ENCODE peak calls at places on chromosome 11, in ten cellular contexts. S is right lobe of liver, P is endothelial cell of umbilical vein, F is body of pancreas, G is IMR-90, B is sigmoid colon, Y is ovary, L is spleen, H is HCT116, U is adrenal gland. C is an unnamed sample. For H3K27me3, the result is how much of the 10 kb centered on the place peaks cover.

GRCh38 chr11:66247801-66248200 is 20.6 kb upstream of the RAB1B start:
- DNase-seq in S (no peak), P (no peak), F (no peak), G (no peak), B (no peak), Y (no peak), L (no peak), H (no peak), U (no peak), C (no peak)

GRCh38 chr11:27471588-27472397 is 797 bp downstream of the LGR4 start:
- DNase-seq in S (peak), P (peak), F (peak), G (no peak), B (peak), Y (peak), L (peak), H (no peak), U (peak), C (no peak)

GRCh38 chr11:86592659-86593451 is 79.6 kb downstream of the ME3 start:
- DNase-seq in S (no peak), P (peak), F (peak), G (peak), B (peak), Y (no peak), L (no peak), H (peak), U (peak), C (no peak)

GRCh38 chr11:132228756-132229325 is 858.4 kb downstream of the NTM start:
- DNase-seq in S (no peak), P (no peak), F (no peak), G (peak), B (no peak), Y (no peak), L (no peak), H (no peak), U (no peak), C (no peak)

GRCh38 chr11:460331-461199 is 10.5 kb downstream of the PTDSS2 start:
- DNase-seq in S (no peak), P (no peak), F (no peak), G (no peak), B (no peak), Y (no peak), L (peak), H (no peak), U (no peak), C (no peak)

GRCh38 chr11:125267548-125267947 is 103.0 kb downstream of the PKNOX2 start:
- DNase-seq in S (no peak), P (no peak), F (no peak), G (no peak), B (no peak), Y (no peak), L (no peak), H (no peak), U (no peak), C (no peak)

GRCh38 chr11:65637794-65638317 is at the start of gene SIPA1:
- DNase-seq in S (peak), P (peak), F (peak), G (peak), B (peak), Y (peak), L (peak), H (peak), U (peak), C (no peak)

GRCh38 chr11:64915366-64915887 is 1.6 kb downstream of the ATG2A start:
- DNase-seq in S (no peak), P (no peak), F (no peak), G (no peak), B (no peak), Y (no peak), L (no peak), H (no peak), U (no peak), C (no peak)

GRCh38 chr11:61745796-61746653 is 6.4 kb upstream of the MYRF start:
- DNase-seq in S (no peak), P (no peak), F (no peak), G (no peak), B (no peak), Y (no peak), L (no peak), H (no peak), U (no peak), C (no peak)

GRCh38 chr11:35182317-35182939 is 43.5 kb downstream of the CD44 start:
- DNase-seq in S (no peak), P (no peak), F (no peak), G (no peak), B (no peak), Y (no peak), L (no peak), H (no peak), U (no peak), C (no peak)

GRCh38 chr11:87097582-87097981 is 59.8 kb downstream of the TMEM135 start:
- DNase-seq in S (no peak), P (peak), F (peak), G (peak), B (no peak), Y (no peak), L (no peak), H (peak), U (peak), C (no peak)

GRCh38 chr11:75013051-75013450 is 24.3 kb downstream of the NEU3 start:
- DNase-seq in S (no peak), P (no peak), F (no peak), G (peak), B (no peak), Y (no peak), L (no peak), H (no peak), U (peak), C (no peak)

GRCh38 chr11:76838422-76839068 is 22.2 kb upstream of the ACER3 start:
- DNase-seq in S (no peak), P (peak), F (no peak), G (no peak), B (no peak), Y (peak), L (no peak), H (no peak), U (no peak), C (no peak)

GRCh38 chr11:124605719-124606118 is 5.5 kb upstream of the PANX3 start:
- DNase-seq in S (no peak), P (no peak), F (no peak), G (no peak), B (no peak), Y (no peak), L (no peak), H (no peak), U (no peak), C (no peak)

GRCh38 chr11:44872556-44872955 is 78.1 kb downstream of the TP53I11 start:
- DNase-seq in S (no peak), P (no peak), F (no peak), G (no peak), B (no peak), Y (no peak), L (no peak), H (no peak), U (no peak), C (no peak)

GRCh38 chr11:126929186-126930085 is 71.1 kb downstream of the KIRREL3 start:
- DNase-seq in S (no peak), P (no peak), F (no peak), G (peak), B (no peak), Y (no peak), L (no peak), H (no peak), U (no peak), C (no peak)

GRCh38 chr11:112279901-112280267 is 19.2 kb upstream of the PLET1 start:
- DNase-seq in S (peak), P (peak), F (peak), G (peak), B (peak), Y (peak), L (peak), H (no peak), U (peak), C (no peak)

GRCh38 chr11:62025429-62026105 is 58.1 kb upstream of the FTH1 start:
- DNase-seq in S (peak), P (peak), F (peak), G (peak), B (peak), Y (no peak), L (peak), H (peak), U (peak), C (peak)

GRCh38 chr11:120746836-120747609 is 235.5 kb downstream of the GRIK4 start:
- DNase-seq in S (no peak), P (no peak), F (no peak), G (no peak), B (no peak), Y (no peak), L (no peak), H (no peak), U (no peak), C (no peak)

GRCh38 chr11:64597671-64598101 is 6.7 kb downstream of the SLC22A12 start:
- DNase-seq in S (peak), P (no peak), F (no peak), G (no peak), B (peak), Y (peak), L (peak), H (no peak), U (no peak), C (no peak)

GRCh38 chr11:27215471-27216267 is 147.3 kb downstream of the CCDC34 start:
- DNase-seq in S (no peak), P (peak), F (peak), G (no peak), B (no peak), Y (peak), L (peak), H (no peak), U (peak), C (no peak)

GRCh38 chr11:127074151-127074761 is 73.7 kb upstream of the KIRREL3 start:
- DNase-seq in S (no peak), P (no peak), F (peak), G (peak), B (no peak), Y (no peak), L (no peak), H (no peak), U (no peak), C (no peak)

GRCh38 chr11:75853971-75854370 is 39.0 kb downstream of the UVRAG start:
- DNase-seq in S (no peak), P (no peak), F (no peak), G (no peak), B (no peak), Y (no peak), L (no peak), H (no peak), U (no peak), C (no peak)

GRCh38 chr11:21988477-21988876 is 204.4 kb upstream of the ANO5 start:
- DNase-seq in S (no peak), P (no peak), F (no peak), G (no peak), B (no peak), Y (no peak), L (no peak), H (no peak), U (no peak), C (no peak)

GRCh38 chr11:67392182-67392715 is 463 bp downstream of the RAD9A start:
- DNase-seq in S (no peak), P (no peak), F (peak), G (no peak), B (no peak), Y (no peak), L (no peak), H (no peak), U (no peak), C (no peak)
- TF ChIP-seq POLR2A in S (no peak), P (no peak), F (no peak), G (no peak), B (no peak), Y (no peak), L (no peak), H (no peak), U (no peak), C (no peak)

DNA sequence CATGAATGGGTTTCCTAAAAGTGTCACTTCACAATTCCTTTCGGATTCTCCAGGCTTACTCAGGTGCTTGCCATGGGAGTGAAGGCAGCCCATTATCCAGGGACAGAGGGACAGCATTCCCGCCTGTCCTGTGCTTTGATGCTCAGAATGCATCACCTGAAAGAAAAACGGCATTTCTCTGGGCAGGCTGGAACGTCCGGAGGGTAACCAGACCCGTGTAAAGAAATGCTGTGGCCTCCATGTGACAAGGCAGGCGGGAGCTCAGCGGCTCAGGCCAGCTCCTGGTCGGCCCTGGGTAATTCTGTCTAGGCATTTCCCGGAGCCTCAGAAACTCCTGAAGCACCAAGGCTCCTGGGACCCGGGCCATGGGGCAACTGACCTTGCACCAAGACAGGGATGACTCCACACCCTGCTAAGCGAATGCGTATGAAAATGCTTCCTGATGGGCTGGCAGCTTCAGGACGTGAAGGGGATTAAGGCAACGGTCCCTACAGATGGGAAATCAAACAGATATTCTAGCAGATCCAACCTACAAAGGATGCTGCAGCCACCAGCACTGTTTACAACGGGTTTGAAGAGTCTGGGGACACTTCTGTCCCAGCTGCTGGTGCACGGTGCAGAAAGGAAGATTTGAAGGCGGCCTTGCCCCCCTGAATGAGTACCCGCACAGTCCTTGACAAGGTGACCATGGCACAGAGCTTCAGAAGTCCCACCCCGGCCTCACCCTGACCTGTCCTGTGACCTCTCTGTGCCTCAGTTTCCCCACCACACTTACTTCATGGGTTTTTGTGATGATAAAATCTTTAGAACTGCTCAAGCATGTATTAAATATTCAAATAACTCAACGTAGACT is 13.6 kb upstream of the FGF3 start:
- DNase-seq in S (no peak), P (no peak), F (no peak), G (no peak), B (peak), Y (peak), L (peak), H (no peak), U (no peak), C (no peak)
- H3K27me3 ChIP-seq in S (under half), P (under half), F (under half), G (half or more), B (under half), Y (under half), L (half or more), H (under half), U (under half), C (under half)

GRCh38 chr11:2398664-2399355 is 1.7 kb upstream of the TSSC4 start:
- DNase-seq in S (no peak), P (no peak), F (no peak), G (no peak), B (no peak), Y (no peak), L (no peak), H (no peak), U (no peak), C (no peak)

GRCh38 chr11:2400761-2401435 is 348 bp downstream of the TSSC4 start:
- DNase-seq in S (no peak), P (no peak), F (no peak), G (no peak), B (no peak), Y (no peak), L (peak), H (no peak), U (no peak), C (no peak)

GRCh38 chr11:2399488-2400068 is 972 bp upstream of the TSSC4 start:
- DNase-seq in S (no peak), P (no peak), F (no peak), G (no peak), B (no peak), Y (no peak), L (no peak), H (no peak), U (no peak), C (no peak)

GRCh38 chr11:2401436-2401984 is 960 bp downstream of the TSSC4 start:
- DNase-seq in S (no peak), P (no peak), F (no peak), G (no peak), B (no peak), Y (no peak), L (no peak), H (no peak), U (no peak), C (no peak)

DNA sequence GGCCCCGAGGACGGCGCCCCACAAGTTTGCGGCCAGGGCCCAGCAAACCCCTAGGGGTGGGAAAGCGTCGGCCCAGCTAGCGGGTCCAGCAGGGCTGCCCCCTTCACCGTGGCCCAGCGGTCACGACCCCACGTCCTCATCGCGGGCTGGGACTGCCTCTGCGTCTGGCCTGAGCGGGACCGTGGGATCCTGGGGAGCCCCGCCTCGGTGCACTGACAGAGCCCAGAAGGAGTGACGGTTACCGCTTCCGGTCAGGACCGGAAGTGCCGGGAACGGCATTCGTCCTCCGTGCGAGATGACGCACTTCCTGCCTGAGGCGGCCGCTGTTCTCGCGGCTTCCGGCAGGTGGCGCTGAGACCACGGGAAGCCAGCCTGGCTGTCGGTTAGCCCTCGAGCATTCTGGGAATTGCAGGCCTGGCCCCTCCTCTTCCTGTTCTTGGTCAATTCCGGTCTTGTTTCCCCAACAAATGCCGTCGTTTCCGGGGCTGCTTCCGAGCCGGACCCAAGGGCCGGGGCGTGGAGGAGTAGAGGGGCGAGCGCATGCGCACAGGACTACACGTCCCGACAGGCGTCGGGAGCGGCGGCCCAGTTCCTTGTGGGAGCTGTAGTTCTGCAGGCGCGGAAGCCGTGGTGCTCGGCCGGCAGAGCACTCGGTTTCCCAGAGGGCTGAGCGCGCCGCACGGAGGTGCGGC is at the start of gene TSSC4:
- DNase-seq in S (peak), P (peak), F (peak), G (peak), B (peak), Y (peak), L (peak), H (peak), U (peak), C (peak)
- TF ChIP-seq POLR2A in S (peak), P (peak), F (peak), G (peak), B (peak), Y (peak), L (peak), H (peak), U (peak), C (peak)

DNA sequence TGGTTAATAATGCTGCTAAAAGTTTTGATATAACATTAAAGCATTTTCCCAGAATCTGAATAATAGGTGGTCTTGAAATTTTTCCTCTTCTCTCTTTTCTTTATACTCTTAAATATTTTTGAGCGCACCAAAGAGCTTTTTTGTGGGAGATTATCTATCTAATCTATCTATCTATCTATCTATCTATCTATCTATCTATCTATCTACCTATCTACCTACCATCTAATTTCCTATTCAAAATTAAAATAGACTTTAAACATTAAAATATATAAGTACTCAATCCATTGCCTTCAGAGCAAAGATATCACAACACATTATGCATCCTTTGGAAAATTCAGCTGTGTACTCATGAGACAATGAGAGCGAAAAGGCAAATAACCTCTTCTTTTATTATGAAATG is 55.8 kb downstream of the ELMOD1 start:
- DNase-seq in S (no peak), P (no peak), F (no peak), G (no peak), B (no peak), Y (no peak), L (no peak), H (no peak), U (no peak), C (no peak)
- H3K27me3 ChIP-seq in S (under half), P (under half), F (under half), G (under half), B (under half), Y (under half), L (under half), H (under half), U (under half), C (under half)

GRCh38 chr11:68035266-68035876 is 3.5 kb upstream of the TCIRG1 start:
- DNase-seq in S (no peak), P (no peak), F (no peak), G (no peak), B (no peak), Y (no peak), L (peak), H (no peak), U (no peak), C (no peak)
- TF ChIP-seq POLR2A in S (no peak), P (no peak), F (no peak), G (no peak), B (no peak), Y (no peak), L (no peak), H (no peak), U (no peak), C (no peak)

GRCh38 chr11:12975149-12975548 is 34.0 kb upstream of the RASSF10 start:
- DNase-seq in S (no peak), P (no peak), F (no peak), G (no peak), B (no peak), Y (no peak), L (no peak), H (no peak), U (no peak), C (no peak)
- H3K27me3 ChIP-seq in S (under half), P (under half), F (under half), G (half or more), B (under half), Y (under half), L (under half), H (under half), U (under half), C (under half)

DNA sequence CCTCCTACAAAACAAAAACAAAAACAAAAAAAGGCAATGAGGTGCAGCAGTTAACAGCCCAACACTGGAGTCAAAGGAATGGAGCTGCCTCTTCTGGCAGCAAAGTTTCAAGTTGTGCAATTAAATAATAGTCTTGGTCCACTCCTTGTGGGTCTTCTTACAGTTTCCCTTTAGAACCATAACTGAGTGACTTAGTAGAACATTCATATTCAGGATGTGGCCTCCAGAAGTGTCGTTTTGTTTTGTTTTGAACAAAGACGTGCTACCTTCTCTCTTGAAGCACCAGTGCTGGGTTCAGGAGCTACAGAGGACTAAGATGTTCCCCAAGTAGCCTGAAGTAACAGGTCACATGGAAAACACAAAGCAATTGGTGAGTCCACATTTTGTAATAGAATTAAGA is 2.0 kb upstream of the JAML start:
- DNase-seq in S (no peak), P (no peak), F (no peak), G (no peak), B (no peak), Y (no peak), L (no peak), H (no peak), U (no peak), C (no peak)
- TF ChIP-seq POLR2A in S (no peak), P (no peak), F (no peak), G (no peak), B (no peak), Y (no peak), L (no peak), H (no peak), U (no peak), C (no peak)

C was measured in esophagus squamous epithelium.